ENCODE peak calls at places on chromosome 3, in eight cellular contexts. G is AG09319, Q is omental fat pad, M is GM10248, X is AG10803, U is HFF-Myc, L is choroid plexus epithelial cell, E is transverse colon. K is an unnamed sample.

GRCh38 chr3:125058529-125058928 is 2.7 kb upstream of the HEG1 start:
- DNase-seq in M (no peak), X (no peak), U (no peak), G (no peak), L (no peak), E (no peak), Q (no peak), K (no peak)

GRCh38 chr3:50519471-50520089 is 16.1 kb upstream of the CACNA2D2 start:
- DNase-seq in M (peak; percentile 77), X (peak; percentile 25), U (no peak), Q (peak; percentile 61), E (peak; percentile 77), G (no peak), L (peak; percentile 61), K (peak; percentile 58)

GRCh38 chr3:68876112-68876713 is 56.1 kb downstream of the TAFA4 start:
- DNase-seq in X (peak; percentile 73), E (no peak), G (peak; percentile 40), M (peak; percentile 18), Q (no peak), U (peak; percentile 61), L (peak; percentile 91), K (no peak)

GRCh38 chr3:120432105-120432860 is 18.5 kb downstream of the FSTL1 start:
- DNase-seq in E (no peak), G (no peak), M (no peak), U (no peak), Q (no peak), X (peak; percentile 94), L (peak; percentile 97), K (no peak)

GRCh38 chr3:64074091-64074490 is 50.8 kb upstream of the PSMD6 start:
- DNase-seq in Q (no peak), L (peak; percentile 74), G (no peak), U (peak; percentile 67), E (no peak), M (no peak), X (peak; percentile 71), K (no peak)

GRCh38 chr3:58084788-58085543 is 76.7 kb downstream of the FLNB start:
- DNase-seq in Q (no peak), G (no peak), U (no peak), X (no peak), M (peak; percentile 65), L (no peak), E (no peak), K (no peak)

GRCh38 chr3:3212781-3213416 is 33.4 kb upstream of the CRBN start:
- DNase-seq in L (no peak), X (no peak), U (no peak), G (no peak), E (no peak), M (no peak), Q (no peak), K (no peak)

GRCh38 chr3:161770532-161771386 is 274.2 kb downstream of the OTOL1 start:
- DNase-seq in M (peak; percentile 8), X (no peak), U (peak; percentile 16), Q (no peak), L (peak; percentile 28), G (no peak), E (no peak), K (no peak)

GRCh38 chr3:32175607-32176197 is 62.8 kb upstream of the CMTM8 start:
- DNase-seq in L (peak; percentile 80), U (peak; percentile 44), Q (no peak), G (peak; percentile 23), X (peak; percentile 55), M (peak; percentile 58), E (peak; percentile 29), K (no peak)

GRCh38 chr3:47630810-47631209 is 52.1 kb upstream of the CSPG5 start:
- DNase-seq in M (no peak), L (no peak), Q (no peak), E (no peak), U (no peak), G (no peak), X (no peak), K (no peak)

GRCh38 chr3:42515391-42515916 is 13.0 kb downstream of the VIPR1 start:
- DNase-seq in M (no peak), G (no peak), U (no peak), E (peak; percentile 78), L (no peak), Q (no peak), X (no peak), K (no peak)

GRCh38 chr3:112815981-112816380 is 30.7 kb downstream of the CD200R1L start:
- DNase-seq in G (no peak), X (peak; percentile 66), Q (no peak), L (no peak), M (no peak), E (no peak), U (no peak), K (no peak)

GRCh38 chr3:112811917-112812660 is 34.6 kb downstream of the CD200R1L start:
- DNase-seq in Q (no peak), L (peak; percentile 23), M (no peak), X (no peak), U (no peak), E (no peak), G (no peak), K (no peak)

GRCh38 chr3:112813016-112813415 is 33.6 kb downstream of the CD200R1L start:
- DNase-seq in X (peak; percentile 33), G (no peak), E (no peak), M (no peak), Q (no peak), L (no peak), U (no peak), K (no peak)

GRCh38 chr3:112814256-112814655 is 32.4 kb downstream of the CD200R1L start:
- DNase-seq in M (no peak), L (peak; percentile 93), X (peak; percentile 86), E (no peak), G (peak; percentile 59), Q (no peak), U (peak; percentile 50), K (no peak)

GRCh38 chr3:112813723-112814171 is 32.9 kb downstream of the CD200R1L start:
- DNase-seq in G (no peak), L (peak; percentile 31), U (no peak), Q (no peak), X (peak; percentile 78), E (no peak), M (peak; percentile 35), K (no peak)
- TF ChIP-seq CTCF in G (no peak), L (no peak), U (no peak), Q (no peak), X (no peak), E (no peak), M (no peak), K (no peak)

DNA sequence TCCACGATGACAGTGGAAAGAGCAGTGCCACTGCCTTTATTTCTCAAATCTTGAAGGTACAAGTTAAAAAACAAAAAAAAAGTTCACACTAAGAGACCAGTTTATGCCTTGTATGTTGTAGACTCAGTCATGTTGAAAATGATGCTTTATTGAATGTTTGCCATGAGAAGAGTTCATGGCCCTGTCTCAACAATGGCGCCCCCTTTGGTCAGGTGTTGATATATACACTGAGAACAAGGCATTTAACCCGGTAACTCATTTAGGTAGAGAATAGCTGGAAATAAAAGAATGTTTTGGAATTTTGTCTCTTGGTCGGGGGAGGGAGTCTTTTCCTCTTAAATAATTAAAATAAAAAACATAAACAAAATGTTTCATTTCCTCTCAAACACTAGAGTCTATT is 145.6 kb upstream of the SLC2A2 start:
- DNase-seq in G (no peak), X (no peak), U (no peak), Q (no peak), E (no peak), L (no peak), M (no peak), K (no peak)
- TF ChIP-seq CTCF in G (no peak), X (no peak), U (peak; percentile 37), Q (no peak), E (peak; percentile 7), L (peak; percentile 22), M (peak; percentile 25), K (no peak)

GRCh38 chr3:9944271-9944670 is 7.9 kb downstream of the PRRT3 start:
- DNase-seq in E (no peak), G (no peak), L (no peak), Q (no peak), X (no peak), U (no peak), M (no peak), K (no peak)

GRCh38 chr3:9945358-9945757 is 6.8 kb downstream of the PRRT3 start:
- DNase-seq in X (no peak), E (no peak), G (no peak), U (no peak), M (no peak), Q (no peak), L (no peak), K (no peak)

GRCh38 chr3:9947025-9947995 is 4.9 kb downstream of the PRRT3 start:
- DNase-seq in E (peak; percentile 80), G (no peak), L (peak; percentile 60), M (no peak), Q (no peak), U (no peak), X (peak; percentile 70), K (peak; percentile 77)

GRCh38 chr3:9948586-9948985 is 3.6 kb downstream of the PRRT3 start:
- DNase-seq in G (no peak), M (no peak), E (no peak), Q (no peak), X (no peak), L (no peak), U (no peak), K (no peak)

DNA sequence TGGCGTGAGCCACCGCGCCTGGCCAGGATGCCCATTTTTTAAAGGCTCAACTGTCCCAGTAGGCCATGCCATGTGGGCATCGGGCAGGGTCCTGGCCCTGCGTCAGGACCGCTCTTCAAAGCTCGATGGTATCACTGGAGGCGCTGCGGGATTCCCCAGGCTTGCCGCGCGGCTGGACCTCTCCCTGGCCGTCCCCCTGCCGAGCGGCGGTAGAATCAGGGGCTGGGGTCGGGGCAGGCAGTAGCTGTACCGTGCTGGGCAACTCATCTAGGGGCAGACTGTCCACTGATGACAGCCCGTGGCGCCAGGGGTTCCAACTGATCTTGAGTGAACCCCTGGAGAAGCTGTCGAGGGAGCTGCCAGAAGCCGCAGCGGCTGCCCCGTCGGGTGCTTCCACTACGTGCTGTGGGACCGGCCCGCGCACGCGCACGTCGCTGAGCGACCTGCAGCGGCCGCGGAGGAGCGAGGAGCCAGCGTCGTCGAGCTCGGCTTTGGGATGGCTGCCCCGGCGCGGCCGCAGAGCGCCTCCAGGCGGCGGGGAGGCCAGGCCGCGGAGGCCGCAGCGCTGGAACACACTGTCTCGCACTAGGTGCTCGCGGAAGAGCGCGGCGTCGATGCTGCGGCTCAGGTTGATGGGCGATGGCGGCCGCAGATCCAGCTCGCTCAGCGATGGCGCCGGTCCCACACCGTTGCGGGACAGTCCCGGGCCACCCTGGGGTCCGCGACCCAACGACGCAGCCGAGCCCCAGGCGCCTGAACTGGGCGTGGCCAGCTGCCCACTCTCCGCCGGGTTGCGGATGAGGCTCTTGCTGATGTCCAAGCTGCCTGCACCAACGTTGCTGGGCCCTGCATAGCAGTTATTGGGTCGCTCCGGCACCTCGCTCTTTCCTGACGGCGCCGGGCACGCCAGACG is 5.8 kb downstream of the PRRT3 start:
- DNase-seq in X (peak; percentile 86), M (peak; percentile 67), Q (peak; percentile 66), G (peak; percentile 67), L (peak; percentile 95), E (peak; percentile 91), U (no peak), K (peak; percentile 88)
- TF ChIP-seq CTCF in X (peak; percentile 44), M (no peak), Q (no peak), G (peak; percentile 47), L (peak; percentile 54), E (peak; percentile 81), U (peak; percentile 73), K (peak; percentile 64)

GRCh38 chr3:79729096-79729495 is 38.7 kb downstream of the ROBO1 start:
- DNase-seq in X (no peak), E (no peak), G (no peak), L (peak; percentile 92), M (no peak), Q (no peak), U (no peak), K (no peak)

GRCh38 chr3:79726795-79727194 is 41.0 kb downstream of the ROBO1 start:
- DNase-seq in L (no peak), M (no peak), Q (no peak), U (no peak), X (no peak), G (no peak), E (no peak), K (no peak)

GRCh38 chr3:79724206-79724605 is 43.6 kb downstream of the ROBO1 start:
- DNase-seq in X (no peak), Q (no peak), G (no peak), E (no peak), U (no peak), L (peak; percentile 17), M (no peak), K (no peak)
- TF ChIP-seq CTCF in X (no peak), Q (no peak), G (no peak), E (no peak), U (peak; percentile 4), L (peak; percentile 53), M (no peak), K (no peak)

K was measured in left lung.